ENCODE peak calls at places on chromosome 9, in five cellular contexts. A, R, H, S and P are unnamed samples.

GRCh38 chr9:38281196-38281595 is 111.3 kb upstream of the ALDH1B1 start:
- DNase-seq in A (no peak), R (no peak), H (no peak), S (no peak), P (no peak)

GRCh38 chr9:104977580-104977979 is 49.6 kb upstream of the ABCA1 start:
- DNase-seq in A (no peak), R (no peak), H (no peak), S (no peak), P (no peak)

GRCh38 chr9:115595951-115596742 is 478.2 kb upstream of the TNC start:
- DNase-seq in A (no peak), R (no peak), H (no peak), S (no peak), P (no peak)

GRCh38 chr9:136015656-136016055 is 54.5 kb upstream of the UBAC1 start:
- DNase-seq in A (no peak), R (no peak), H (no peak), S (no peak), P (no peak)

GRCh38 chr9:134339183-134339806 is 13.0 kb downstream of the RXRA start:
- DNase-seq in A (no peak), R (no peak), H (no peak), S (no peak), P (no peak)

GRCh38 chr9:121322037-121322736 is 47.9 kb downstream of the STOM start:
- DNase-seq in A (no peak), R (peak; percentile 99), H (no peak), S (no peak), P (peak; percentile 44)

GRCh38 chr9:81605154-81605670 is 84.1 kb downstream of the TLE1 start:
- DNase-seq in A (no peak), R (peak; percentile 65), H (no peak), S (no peak), P (no peak)

GRCh38 chr9:16139781-16140180 is 586.9 kb downstream of the CCDC171 start:
- DNase-seq in A (no peak), R (no peak), H (no peak), S (no peak), P (no peak)

GRCh38 chr9:137390553-137391410 is 32.2 kb downstream of the EXD3 start:
- DNase-seq in A (no peak), R (no peak), H (no peak), S (no peak), P (no peak)

GRCh38 chr9:91089405-91090131 is 272.1 kb downstream of the AUH start:
- DNase-seq in A (no peak), R (peak; percentile 52), H (peak; percentile 35), S (no peak), P (no peak)

GRCh38 chr9:120974921-120975320 is 48.3 kb upstream of the TRAF1 start:
- DNase-seq in A (no peak), R (no peak), H (no peak), S (no peak), P (no peak)

GRCh38 chr9:72315089-72315509 is 49.9 kb downstream of the ZFAND5 start:
- DNase-seq in A (no peak), R (no peak), H (no peak), S (no peak), P (no peak)

GRCh38 chr9:109399258-109399767 is 78.5 kb upstream of the EPB41L4B start:
- DNase-seq in A (no peak), R (no peak), H (no peak), S (no peak), P (no peak)

GRCh38 chr9:82882133-82882532 is 180.8 kb downstream of the RASEF start:
- DNase-seq in A (no peak), R (no peak), H (no peak), S (no peak), P (no peak)

GRCh38 chr9:114721491-114722362 is 39.7 kb upstream of the TEX48 start:
- DNase-seq in A (no peak), R (peak; percentile 99), H (no peak), S (no peak), P (no peak)

GRCh38 chr9:70924380-70924779 is 197.0 kb downstream of the TRPM3 start:
- DNase-seq in A (no peak), R (no peak), H (no peak), S (no peak), P (no peak)

GRCh38 chr9:6538666-6539071 is 106.9 kb downstream of the GLDC start:
- DNase-seq in A (no peak), R (no peak), H (no peak), S (no peak), P (no peak)

GRCh38 chr9:95031711-95032461 is 285.6 kb downstream of the FANCC start:
- DNase-seq in A (no peak), R (peak; percentile 98), H (no peak), S (no peak), P (no peak)

GRCh38 chr9:21316860-21317259 is 11.7 kb upstream of the IFNA5 start:
- DNase-seq in A (no peak), R (peak; percentile 4), H (no peak), S (no peak), P (no peak)

GRCh38 chr9:137482094-137482781 is 23.1 kb upstream of the NSMF start:
- DNase-seq in A (peak; percentile 8), R (peak; percentile 31), H (peak; percentile 91), S (no peak), P (no peak)

GRCh38 chr9:2307480-2307879 is 292.3 kb downstream of the SMARCA2 start:
- DNase-seq in A (no peak), R (no peak), H (no peak), S (no peak), P (no peak)

GRCh38 chr9:131411719-131412681 is 18.1 kb downstream of the PRRC2B start:
- DNase-seq in A (no peak), R (peak; percentile 77), H (no peak), S (no peak), P (no peak)

GRCh38 chr9:101458955-101459631 is 23.5 kb upstream of the ALDOB start:
- DNase-seq in A (no peak), R (peak; percentile 86), H (peak; percentile 70), S (peak; percentile 51), P (peak; percentile 79)

GRCh38 chr9:129225815-129226214 is 47.8 kb upstream of the IER5L start:
- DNase-seq in A (no peak), R (no peak), H (peak; percentile 42), S (no peak), P (no peak)

GRCh38 chr9:136088481-136088938 is 6.6 kb downstream of the NACC2 start:
- DNase-seq in A (no peak), R (no peak), H (no peak), S (no peak), P (no peak)

GRCh38 chr9:92499701-92500100 is 17.4 kb upstream of the ASPN start:
- DNase-seq in A (no peak), R (no peak), H (no peak), S (no peak), P (no peak)

GRCh38 chr9:107169796-107170195 is 113.3 kb upstream of the RAD23B start:
- DNase-seq in A (no peak), R (no peak), H (no peak), S (no peak), P (no peak)

GRCh38 chr9:129209109-129209508 is 31.0 kb upstream of the IER5L start:
- DNase-seq in A (no peak), R (no peak), H (no peak), S (no peak), P (no peak)

GRCh38 chr9:98797491-98797890 is 1.1 kb upstream of the ANKS6 start:
- DNase-seq in A (no peak), R (no peak), H (no peak), S (no peak), P (no peak)

GRCh38 chr9:136566899-136567298 is 21.1 kb upstream of the NOTCH1 start:
- DNase-seq in A (no peak), R (no peak), H (no peak), S (no peak), P (no peak)

GRCh38 chr9:21311888-21312287 is 6.8 kb upstream of the IFNA5 start:
- DNase-seq in A (no peak), R (no peak), H (no peak), S (no peak), P (no peak)

GRCh38 chr9:120741701-120742100 is 27.4 kb upstream of the MEGF9 start:
- DNase-seq in A (no peak), R (no peak), H (no peak), S (no peak), P (no peak)

GRCh38 chr9:76355886-76356285 is 38.3 kb downstream of the RFK start:
- DNase-seq in A (no peak), R (no peak), H (no peak), S (no peak), P (no peak)

GRCh38 chr9:107491081-107492053 is 1.8 kb upstream of the KLF4 start:
- DNase-seq in A (no peak), R (no peak), H (no peak), S (no peak), P (no peak)

GRCh38 chr9:128918921-128919320 is 1.9 kb upstream of the PHYHD1 start:
- DNase-seq in A (no peak), R (no peak), H (no peak), S (no peak), P (no peak)

GRCh38 chr9:111632051-111632450 is 917 bp downstream of the DNAJC25 start:
- DNase-seq in A (no peak), R (peak; percentile 23), H (no peak), S (no peak), P (no peak)

GRCh38 chr9:78439866-78440830 is 143.2 kb downstream of the PSAT1 start:
- DNase-seq in A (no peak), R (no peak), H (no peak), S (no peak), P (no peak)
- TF ChIP-seq CEBPB in A (no peak), R (no peak), H (no peak), S (no peak), P (no peak)

DNA sequence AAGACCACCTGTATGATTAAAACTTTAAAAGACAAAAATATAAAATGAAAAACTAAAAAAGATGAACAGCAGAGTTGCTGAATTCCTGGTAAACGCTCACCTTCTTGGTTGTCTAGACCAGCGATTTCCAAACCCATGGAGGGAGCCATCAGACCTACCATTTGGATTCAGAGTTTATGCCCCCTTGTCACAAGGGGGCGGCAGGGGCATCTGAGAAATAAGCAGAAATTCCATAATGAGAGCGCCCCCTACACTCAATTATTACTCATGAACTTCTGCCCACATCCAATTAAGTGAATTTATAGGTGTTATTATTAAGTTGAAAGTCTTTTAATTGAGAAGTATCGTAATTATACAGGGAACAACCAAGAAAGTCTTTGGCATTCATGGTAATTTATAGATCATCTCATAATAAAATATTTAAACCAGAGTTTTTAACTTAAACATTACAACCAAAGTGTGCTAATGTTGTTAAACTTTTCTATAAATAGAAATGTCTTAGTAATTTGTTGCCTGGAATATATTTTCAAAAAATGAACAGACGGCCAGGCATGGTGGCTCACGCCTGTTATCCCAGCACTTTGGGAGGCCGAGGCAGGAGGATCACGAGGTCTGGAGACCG is 35.2 kb upstream of the SPATA31C2 start:
- DNase-seq in A (no peak), R (peak; percentile 80), H (peak; percentile 76), S (peak; percentile 27), P (peak; percentile 81)
- TF ChIP-seq SRF in A (no peak), R (no peak), H (no peak), S (no peak), P (no peak)

DNA sequence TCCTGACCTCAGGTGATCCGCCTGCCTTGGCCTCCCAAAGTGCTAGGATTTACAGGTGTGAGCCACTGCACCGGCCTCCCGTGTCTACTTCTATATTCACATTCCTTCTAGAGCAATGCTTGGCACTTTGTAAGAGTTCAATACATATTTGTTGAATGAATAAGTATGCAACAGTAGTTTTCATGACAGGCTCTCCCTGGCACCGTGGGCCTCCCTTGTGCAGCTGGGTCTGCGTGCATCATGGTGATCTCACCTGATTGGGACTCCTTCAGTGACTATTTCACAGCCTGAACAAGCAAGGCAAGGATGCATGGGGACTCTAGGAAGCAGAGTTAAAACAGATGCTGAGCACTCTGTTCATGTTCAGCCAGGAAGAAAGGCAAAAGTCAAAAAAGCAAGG is 6.8 kb upstream of the ZBTB34 start:
- DNase-seq in A (no peak), R (no peak), H (no peak), S (no peak), P (no peak)
- TF ChIP-seq CEBPB in A (no peak), R (no peak), H (no peak), S (no peak), P (no peak)

GRCh38 chr9:31808770-31809169 is 575.7 kb upstream of the ACO1 start:
- DNase-seq in A (no peak), R (no peak), H (peak; percentile 0), S (no peak), P (no peak)
- TF ChIP-seq SRF in A (no peak), R (no peak), H (no peak), S (no peak), P (no peak)